ENCODE peak calls at places on chromosomes 12 and 14, in six cellular contexts. C is spleen, J is NCI-H774, S is epithelial cell of prostate, B is EH, X is body of pancreas. A is an unnamed sample.

GRCh38 chr12:132621657-132622435 is 3.3 kb downstream of the P2RX2 start:
- DNase-seq in B (no peak), S (no peak), X (no peak), C (no peak), J (no peak), A (no peak)

GRCh38 chr12:23618718-23619117 is 330.8 kb downstream of the SOX5 start:
- DNase-seq in X (no peak), B (no peak), C (no peak), J (no peak), S (no peak), A (no peak)

GRCh38 chr12:21751517-21751916 is 23.0 kb downstream of the KCNJ8 start:
- DNase-seq in X (no peak), B (peak; percentile 91), J (no peak), S (no peak), C (no peak), A (no peak)

GRCh38 chr12:67760586-67761275 is 112.2 kb downstream of the DYRK2 start:
- DNase-seq in J (no peak), X (no peak), C (no peak), S (no peak), B (no peak), A (no peak)

GRCh38 chr14:89013098-89013504 is 188.7 kb downstream of the TTC8 start:
- DNase-seq in C (no peak), B (peak; percentile 52), S (no peak), J (no peak), X (peak; percentile 86), A (no peak)

GRCh38 chr14:75521415-75522199 is 662 bp upstream of the BATF start:
- DNase-seq in S (no peak), C (no peak), B (no peak), X (no peak), J (no peak), A (no peak)

GRCh38 chr12:3293013-3293412 is 198.0 kb upstream of the PRMT8 start:
- DNase-seq in B (no peak), C (no peak), J (no peak), S (no peak), X (no peak), A (no peak)

GRCh38 chr14:65238456-65238855 is 136.1 kb upstream of the MAX start:
- DNase-seq in C (no peak), S (no peak), B (peak; percentile 92), J (no peak), X (no peak), A (no peak)

GRCh38 chr14:104735830-104736642 is 12.0 kb downstream of the ADSS1 start:
- DNase-seq in J (no peak), B (peak; percentile 87), X (peak; percentile 46), C (peak; percentile 92), S (no peak), A (no peak)

A was measured in smooth muscle cell of the brain vasculature.